ENCODE peak calls at places on chromosomes 3 and 15, in five cellular contexts. B is AG08396, U is amniotic stem cell, D is endothelial cell of umbilical vein, X is GM13977. A is an unnamed sample.

GRCh38 chr15:62298811-62299210 is 133.7 kb upstream of the C2CD4B start:
- DNase-seq in B (no peak), X (no peak), U (no peak), D (no peak), A (no peak)

GRCh38 chr3:190385835-190386688 is 1.9 kb upstream of the CLDN16 start:
- DNase-seq in B (peak), U (peak), X (no peak), D (peak), A (peak)

GRCh38 chr3:86921981-86922680 is 68.8 kb downstream of the VGLL3 start:
- DNase-seq in D (no peak), U (no peak), X (no peak), B (no peak), A (no peak)

GRCh38 chr3:188948658-188949400 is 222.9 kb upstream of the TPRG1 start:
- DNase-seq in B (peak), D (peak), U (peak), X (no peak), A (peak)

GRCh38 chr15:101483476-101483875 is 6.0 kb downstream of the PCSK6 start:
- DNase-seq in B (no peak), D (no peak), X (no peak), U (no peak), A (no peak)

GRCh38 chr15:25635190-25635589 is 196.4 kb upstream of the UBE3A start:
- DNase-seq in D (no peak), U (no peak), X (no peak), B (no peak), A (no peak)

GRCh38 chr3:135237371-135237770 is 442.3 kb downstream of the EPHB1 start:
- DNase-seq in X (no peak), B (no peak), D (no peak), U (no peak), A (no peak)

GRCh38 chr3:186953011-186953487 is 22.7 kb downstream of the ST6GAL1 start:
- DNase-seq in U (no peak), D (peak), B (no peak), X (no peak), A (no peak)

GRCh38 chr3:70973558-70973957 is 610.0 kb downstream of the FOXP1 start:
- DNase-seq in B (no peak), D (no peak), X (no peak), U (no peak), A (no peak)

GRCh38 chr3:142027713-142028112 is 121.6 kb downstream of the TFDP2 start:
- DNase-seq in X (peak), B (peak), D (peak), U (no peak), A (no peak)

GRCh38 chr15:80456517-80457497 is 52.6 kb downstream of the ARNT2 start:
- DNase-seq in X (peak), D (no peak), B (no peak), U (no peak), A (peak)

GRCh38 chr15:77808581-77809198 is 176.0 kb upstream of the LINGO1 start:
- DNase-seq in U (no peak), B (no peak), D (no peak), X (no peak), A (no peak)

GRCh38 chr3:107117922-107118576 is 259.2 kb upstream of the CCDC54 start:
- DNase-seq in U (peak), X (peak), D (peak), B (peak), A (peak)

GRCh38 chr3:186782542-186783069 is 771 bp upstream of the EIF4A2 start:
- DNase-seq in B (no peak), X (peak), U (no peak), D (no peak), A (no peak)

GRCh38 chr3:155244206-155244605 is 49.3 kb downstream of the STRIT1 start:
- DNase-seq in U (no peak), X (no peak), D (no peak), B (no peak), A (no peak)

GRCh38 chr15:77002954-77003912 is 8.3 kb downstream of the PSTPIP1 start:
- DNase-seq in D (no peak), U (no peak), B (no peak), X (peak), A (no peak)

GRCh38 chr3:156233875-156234274 is 113.5 kb downstream of the KCNAB1 start:
- DNase-seq in U (no peak), D (no peak), B (no peak), X (no peak), A (no peak)

GRCh38 chr15:100986158-100986896 is 67.2 kb downstream of the LRRK1 start:
- DNase-seq in B (no peak), U (no peak), X (no peak), D (no peak), A (no peak)

GRCh38 chr3:115624029-115624645 is 827 bp downstream of the GAP43 start:
- DNase-seq in X (no peak), U (no peak), B (no peak), D (no peak), A (no peak)

GRCh38 chr3:193842029-193842782 is 249.2 kb downstream of the OPA1 start:
- DNase-seq in X (peak), D (no peak), B (no peak), U (no peak), A (no peak)

GRCh38 chr3:46461971-46462910 is 2.5 kb downstream of the LTF start:
- DNase-seq in X (no peak), D (no peak), B (no peak), U (no peak), A (no peak)

GRCh38 chr15:60421544-60421943 is 23.8 kb upstream of the ANXA2 start:
- DNase-seq in B (peak), D (peak), X (no peak), U (peak), A (no peak)

GRCh38 chr15:29571728-29572454 is 250.4 kb downstream of the TJP1 start:
- DNase-seq in D (peak), U (no peak), X (no peak), B (no peak), A (no peak)

GRCh38 chr15:92883643-92884458 is 16.3 kb upstream of the CHD2 start:
- DNase-seq in D (peak), B (no peak), U (no peak), X (no peak), A (no peak)

GRCh38 chr3:100073555-100074307 is 40.6 kb downstream of the FILIP1L start:
- DNase-seq in U (peak), X (no peak), D (no peak), B (peak), A (peak)